ENCODE peak calls at places on chromosomes 7 and 10, in seven cellular contexts. One of them, this sample, is unnamed.

GRCh38 chr10:132883391-132883881 is 58.9 kb downstream of the CFAP46 start:
- DNase-seq in IMR-90: peak
- DNase-seq in HCT116: no peak
- DNase-seq in cardiac muscle cell: no peak
- DNase-seq in body of pancreas: no peak
- DNase-seq in brain microvascular endothelial cell: no peak
- DNase-seq in H1: no peak
- DNase-seq in this sample: no peak

GRCh38 chr10:92846-93245 is 42.4 kb upstream of the ZMYND11 start:
- DNase-seq in IMR-90: no peak
- DNase-seq in cardiac muscle cell: no peak
- DNase-seq in H1: no peak
- DNase-seq in HCT116: no peak
- DNase-seq in body of pancreas: no peak
- DNase-seq in brain microvascular endothelial cell: no peak
- DNase-seq in this sample: no peak

GRCh38 chr7:16098058-16098457 is 323.3 kb downstream of the CRPPA start:
- DNase-seq in H1: no peak
- DNase-seq in HCT116: no peak
- DNase-seq in body of pancreas: no peak
- DNase-seq in cardiac muscle cell: peak
- DNase-seq in brain microvascular endothelial cell: no peak
- DNase-seq in IMR-90: no peak
- DNase-seq in this sample: no peak

GRCh38 chr10:116122126-116122525 is 150.9 kb downstream of the GFRA1 start:
- DNase-seq in cardiac muscle cell: no peak
- DNase-seq in HCT116: no peak
- DNase-seq in body of pancreas: no peak
- DNase-seq in IMR-90: no peak
- DNase-seq in H1: no peak
- DNase-seq in brain microvascular endothelial cell: no peak
- DNase-seq in this sample: no peak

GRCh38 chr10:2925631-2926030 is 141.7 kb upstream of the PFKP start:
- DNase-seq in cardiac muscle cell: peak
- DNase-seq in body of pancreas: peak
- DNase-seq in HCT116: no peak
- DNase-seq in H1: no peak
- DNase-seq in IMR-90: peak
- DNase-seq in brain microvascular endothelial cell: peak
- DNase-seq in this sample: peak

GRCh38 chr10:113168560-113168959 is 218.5 kb downstream of the TCF7L2 start:
- DNase-seq in IMR-90: no peak
- DNase-seq in body of pancreas: no peak
- DNase-seq in brain microvascular endothelial cell: no peak
- DNase-seq in H1: no peak
- DNase-seq in HCT116: no peak
- DNase-seq in cardiac muscle cell: no peak
- DNase-seq in this sample: no peak

GRCh38 chr7:30764030-30764991 is 6.9 kb upstream of the MINDY4 start:
- DNase-seq in HCT116: no peak
- DNase-seq in body of pancreas: peak
- DNase-seq in IMR-90: peak
- DNase-seq in cardiac muscle cell: peak
- DNase-seq in brain microvascular endothelial cell: peak
- DNase-seq in H1: no peak
- DNase-seq in this sample: peak

GRCh38 chr7:134593530-134594392 is 44.9 kb downstream of the AKR1B15 start:
- DNase-seq in IMR-90: peak
- DNase-seq in brain microvascular endothelial cell: peak
- DNase-seq in cardiac muscle cell: peak
- DNase-seq in body of pancreas: peak
- DNase-seq in H1: no peak
- DNase-seq in HCT116: no peak
- DNase-seq in this sample: peak

GRCh38 chr7:122394512-122394911 is 90.0 kb upstream of the FEZF1 start:
- DNase-seq in IMR-90: no peak
- DNase-seq in body of pancreas: no peak
- DNase-seq in cardiac muscle cell: no peak
- DNase-seq in HCT116: no peak
- DNase-seq in brain microvascular endothelial cell: no peak
- DNase-seq in H1: no peak
- DNase-seq in this sample: no peak

GRCh38 chr10:6401066-6401465 is 179.0 kb downstream of the PRKCQ start:
- DNase-seq in body of pancreas: no peak
- DNase-seq in IMR-90: no peak
- DNase-seq in brain microvascular endothelial cell: no peak
- DNase-seq in cardiac muscle cell: no peak
- DNase-seq in H1: no peak
- DNase-seq in HCT116: no peak
- DNase-seq in this sample: no peak

GRCh38 chr7:157816526-157817250 is 479.9 kb downstream of the DNAJB6 start:
- DNase-seq in body of pancreas: no peak
- DNase-seq in HCT116: no peak
- DNase-seq in IMR-90: no peak
- DNase-seq in H1: no peak
- DNase-seq in brain microvascular endothelial cell: no peak
- DNase-seq in cardiac muscle cell: no peak
- DNase-seq in this sample: no peak

GRCh38 chr10:35208536-35208935 is 81.9 kb downstream of the CREM start:
- DNase-seq in IMR-90: no peak
- DNase-seq in body of pancreas: no peak
- DNase-seq in cardiac muscle cell: peak
- DNase-seq in H1: no peak
- DNase-seq in brain microvascular endothelial cell: no peak
- DNase-seq in HCT116: no peak
- DNase-seq in this sample: no peak

GRCh38 chr10:74433993-74434392 is 283.0 kb downstream of the ADK start:
- DNase-seq in brain microvascular endothelial cell: no peak
- DNase-seq in body of pancreas: no peak
- DNase-seq in cardiac muscle cell: peak
- DNase-seq in HCT116: no peak
- DNase-seq in IMR-90: no peak
- DNase-seq in H1: no peak
- DNase-seq in this sample: no peak

GRCh38 chr10:98415710-98416077 is 712 bp upstream of the PYROXD2 start:
- DNase-seq in HCT116: no peak
- DNase-seq in brain microvascular endothelial cell: no peak
- DNase-seq in body of pancreas: no peak
- DNase-seq in cardiac muscle cell: peak
- DNase-seq in IMR-90: no peak
- DNase-seq in H1: no peak
- DNase-seq in this sample: no peak

GRCh38 chr7:121083138-121083789 is 94.8 kb downstream of the CPED1 start:
- DNase-seq in IMR-90: peak
- DNase-seq in HCT116: no peak
- DNase-seq in brain microvascular endothelial cell: peak
- DNase-seq in H1: no peak
- DNase-seq in cardiac muscle cell: peak
- DNase-seq in body of pancreas: no peak
- DNase-seq in this sample: no peak

GRCh38 chr10:37976880-37977203 is 395 bp upstream of the ZNF25 start:
- DNase-seq in H1: no peak
- DNase-seq in IMR-90: no peak
- DNase-seq in cardiac muscle cell: no peak
- DNase-seq in HCT116: no peak
- DNase-seq in body of pancreas: no peak
- DNase-seq in brain microvascular endothelial cell: no peak
- DNase-seq in this sample: no peak
- TF ChIP-seq CTCF in H1: no peak
- TF ChIP-seq CTCF in IMR-90: no peak
- TF ChIP-seq CTCF in cardiac muscle cell: no peak
- TF ChIP-seq CTCF in HCT116: no peak
- TF ChIP-seq CTCF in body of pancreas: no peak
- TF ChIP-seq CTCF in brain microvascular endothelial cell: no peak
- TF ChIP-seq CTCF in this sample: no peak

DNA sequence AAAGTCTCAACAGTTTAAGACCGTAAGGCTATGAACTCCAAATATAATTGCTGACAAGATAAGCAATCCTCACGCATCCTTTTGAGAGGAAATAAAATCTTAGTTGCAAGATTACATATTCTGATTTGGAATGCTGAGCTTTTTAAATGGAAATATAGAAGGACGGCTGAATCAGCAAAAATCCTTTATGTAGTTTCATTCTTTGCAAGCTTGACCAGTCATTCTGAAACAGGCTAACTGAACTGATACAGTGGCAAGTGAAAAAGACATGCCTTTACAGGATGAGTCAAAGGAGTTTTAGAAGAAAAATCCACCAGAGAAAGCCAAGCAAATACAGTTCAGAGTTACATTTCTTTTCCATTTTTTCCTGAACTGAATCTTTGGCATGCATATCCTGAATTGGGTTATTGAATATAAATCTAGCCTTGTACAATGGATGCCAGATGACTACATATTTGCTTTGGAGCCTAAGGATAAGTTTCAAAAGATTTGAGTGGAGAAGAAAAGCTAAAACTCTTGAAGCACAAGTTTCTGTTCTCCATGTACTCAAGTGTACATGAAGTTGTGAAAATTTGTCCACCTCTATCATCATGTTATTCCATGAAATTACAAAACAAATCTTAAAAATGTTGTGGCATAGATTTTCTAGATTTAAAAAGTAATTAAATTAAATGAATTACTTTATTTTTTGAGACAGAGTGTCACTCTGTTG is 4.4 kb downstream of the VIM start:
- DNase-seq in cardiac muscle cell: no peak
- DNase-seq in brain microvascular endothelial cell: no peak
- DNase-seq in body of pancreas: no peak
- DNase-seq in H1: no peak
- DNase-seq in HCT116: no peak
- DNase-seq in IMR-90: peak
- DNase-seq in this sample: no peak
- H3K4me3 ChIP-seq in cardiac muscle cell: no peak
- H3K4me3 ChIP-seq in brain microvascular endothelial cell: peak
- H3K4me3 ChIP-seq in body of pancreas: no peak
- H3K4me3 ChIP-seq in H1: no peak
- H3K4me3 ChIP-seq in HCT116: no peak
- H3K4me3 ChIP-seq in IMR-90: peak
- H3K4me3 ChIP-seq in this sample: peak

GRCh38 chr7:137337902-137338301 is 5.6 kb downstream of the PTN start:
- DNase-seq in IMR-90: no peak
- DNase-seq in brain microvascular endothelial cell: no peak
- DNase-seq in H1: no peak
- DNase-seq in cardiac muscle cell: no peak
- DNase-seq in HCT116: no peak
- DNase-seq in body of pancreas: no peak
- DNase-seq in this sample: no peak
- TF ChIP-seq CTCF in IMR-90: peak
- TF ChIP-seq CTCF in brain microvascular endothelial cell: peak
- TF ChIP-seq CTCF in H1: peak
- TF ChIP-seq CTCF in cardiac muscle cell: no peak
- TF ChIP-seq CTCF in HCT116: no peak
- TF ChIP-seq CTCF in body of pancreas: no peak
- TF ChIP-seq CTCF in this sample: no peak

DNA sequence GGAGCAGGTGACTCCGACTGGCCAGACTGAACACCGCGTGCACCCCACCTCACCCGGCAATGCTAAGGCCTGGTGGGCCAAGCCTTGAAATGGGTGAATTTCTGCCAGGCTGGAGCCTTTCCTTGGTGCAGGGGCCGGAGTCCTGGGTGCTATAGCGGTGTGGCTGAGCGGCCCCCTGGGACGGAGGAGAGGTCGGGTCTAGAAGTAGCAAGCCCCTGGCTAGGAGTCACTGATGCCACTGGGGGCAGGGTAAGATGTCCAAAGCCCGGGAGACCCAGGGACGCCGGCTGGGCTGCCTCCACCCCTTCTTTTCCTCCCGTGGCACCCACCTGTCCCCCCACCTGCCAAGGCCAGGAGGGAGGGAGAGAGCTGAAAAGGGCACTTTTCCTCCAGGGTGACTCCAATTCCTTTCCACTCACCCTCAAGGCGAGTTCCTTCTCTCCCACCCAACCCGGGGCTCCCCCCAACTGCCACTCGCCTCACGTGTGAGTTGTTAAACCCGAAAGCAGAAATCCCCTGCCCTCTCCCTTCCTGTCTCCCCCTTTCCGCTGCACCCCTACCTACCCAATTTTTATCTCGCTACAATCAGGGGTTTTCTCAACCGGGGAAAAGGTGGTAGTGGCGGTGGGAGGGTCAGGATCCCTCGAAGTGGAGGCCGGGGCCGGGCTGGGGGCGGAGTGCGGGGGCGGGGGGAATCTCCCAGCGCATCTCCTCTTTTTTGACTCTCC is 6.0 kb upstream of the GATA3 start:
- DNase-seq in brain microvascular endothelial cell: no peak
- DNase-seq in IMR-90: no peak
- DNase-seq in body of pancreas: no peak
- DNase-seq in cardiac muscle cell: no peak
- DNase-seq in H1: no peak
- DNase-seq in HCT116: no peak
- DNase-seq in this sample: no peak
- H3K4me3 ChIP-seq in brain microvascular endothelial cell: no peak
- H3K4me3 ChIP-seq in IMR-90: no peak
- H3K4me3 ChIP-seq in body of pancreas: no peak
- H3K4me3 ChIP-seq in cardiac muscle cell: no peak
- H3K4me3 ChIP-seq in H1: peak
- H3K4me3 ChIP-seq in HCT116: no peak
- H3K4me3 ChIP-seq in this sample: no peak

GRCh38 chr10:103241262-103242011 is 4.2 kb upstream of the RPEL1 start:
- DNase-seq in H1: no peak
- DNase-seq in HCT116: peak
- DNase-seq in IMR-90: peak
- DNase-seq in brain microvascular endothelial cell: peak
- DNase-seq in cardiac muscle cell: no peak
- DNase-seq in body of pancreas: peak
- DNase-seq in this sample: no peak

GRCh38 chr10:103244663-103245271 is 920 bp upstream of the RPEL1 start:
- DNase-seq in body of pancreas: peak
- DNase-seq in brain microvascular endothelial cell: peak
- DNase-seq in cardiac muscle cell: peak
- DNase-seq in IMR-90: peak
- DNase-seq in HCT116: peak
- DNase-seq in H1: peak
- DNase-seq in this sample: peak

GRCh38 chr10:103246328-103246727 is 641 bp downstream of the RPEL1 start:
- DNase-seq in cardiac muscle cell: no peak
- DNase-seq in IMR-90: no peak
- DNase-seq in body of pancreas: no peak
- DNase-seq in HCT116: no peak
- DNase-seq in brain microvascular endothelial cell: no peak
- DNase-seq in H1: no peak
- DNase-seq in this sample: no peak
- TF ChIP-seq CTCF in cardiac muscle cell: no peak
- TF ChIP-seq CTCF in IMR-90: no peak
- TF ChIP-seq CTCF in body of pancreas: no peak
- TF ChIP-seq CTCF in HCT116: no peak
- TF ChIP-seq CTCF in brain microvascular endothelial cell: peak
- TF ChIP-seq CTCF in H1: peak
- TF ChIP-seq CTCF in this sample: peak

GRCh38 chr10:68067029-68067428 is 8.1 kb downstream of the HERC4 start:
- DNase-seq in IMR-90: no peak
- DNase-seq in brain microvascular endothelial cell: no peak
- DNase-seq in body of pancreas: no peak
- DNase-seq in H1: no peak
- DNase-seq in HCT116: no peak
- DNase-seq in cardiac muscle cell: no peak
- DNase-seq in this sample: no peak

GRCh38 chr10:68067508-68067907 is 7.6 kb downstream of the HERC4 start:
- DNase-seq in brain microvascular endothelial cell: no peak
- DNase-seq in body of pancreas: no peak
- DNase-seq in H1: no peak
- DNase-seq in IMR-90: no peak
- DNase-seq in cardiac muscle cell: no peak
- DNase-seq in HCT116: no peak
- DNase-seq in this sample: no peak
- H3K4me3 ChIP-seq in brain microvascular endothelial cell: no peak
- H3K4me3 ChIP-seq in body of pancreas: no peak
- H3K4me3 ChIP-seq in H1: no peak
- H3K4me3 ChIP-seq in IMR-90: no peak
- H3K4me3 ChIP-seq in cardiac muscle cell: no peak
- H3K4me3 ChIP-seq in HCT116: no peak
- H3K4me3 ChIP-seq in this sample: no peak

GRCh38 chr10:8873310-8873709 is 818.8 kb downstream of the GATA3 start:
- DNase-seq in body of pancreas: no peak
- DNase-seq in cardiac muscle cell: peak
- DNase-seq in IMR-90: no peak
- DNase-seq in H1: no peak
- DNase-seq in HCT116: no peak
- DNase-seq in brain microvascular endothelial cell: no peak
- DNase-seq in this sample: no peak
- TF ChIP-seq CTCF in body of pancreas: peak
- TF ChIP-seq CTCF in cardiac muscle cell: no peak
- TF ChIP-seq CTCF in IMR-90: no peak
- TF ChIP-seq CTCF in H1: peak
- TF ChIP-seq CTCF in HCT116: no peak
- TF ChIP-seq CTCF in brain microvascular endothelial cell: no peak
- TF ChIP-seq CTCF in this sample: no peak

This sample was measured in astrocyte of the cerebellum.